ENCODE peak calls at places on chromosome 9, in five cellular contexts. One of them, this sample, is unnamed.

GRCh38 chr9:9004844-9005243 is 1205.3 kb upstream of the DMAC1 start:
- DNase-seq in ecto neural progenitor cell: no peak
- DNase-seq in M059J: no peak
- DNase-seq in erythroblast: no peak
- DNase-seq in body of pancreas: no peak
- DNase-seq in this sample: no peak

GRCh38 chr9:27634879-27635278 is 61.6 kb upstream of the C9orf72 start:
- DNase-seq in ecto neural progenitor cell: no peak
- DNase-seq in M059J: no peak
- DNase-seq in erythroblast: no peak
- DNase-seq in body of pancreas: no peak
- DNase-seq in this sample: no peak

GRCh38 chr9:77952641-77953341 is 78.8 kb downstream of the GNAQ start:
- DNase-seq in ecto neural progenitor cell: no peak
- DNase-seq in M059J: peak
- DNase-seq in erythroblast: peak
- DNase-seq in body of pancreas: no peak
- DNase-seq in this sample: peak

GRCh38 chr9:113057193-113057592 is 669 bp upstream of the ZFP37 start:
- DNase-seq in ecto neural progenitor cell: no peak
- DNase-seq in M059J: no peak
- DNase-seq in erythroblast: no peak
- DNase-seq in body of pancreas: no peak
- DNase-seq in this sample: no peak

GRCh38 chr9:98344581-98344980 is 89.1 kb upstream of the TBC1D2 start:
- DNase-seq in ecto neural progenitor cell: no peak
- DNase-seq in M059J: no peak
- DNase-seq in erythroblast: no peak
- DNase-seq in body of pancreas: no peak
- DNase-seq in this sample: no peak

GRCh38 chr9:84609779-84610178 is 59.8 kb upstream of the NTRK2 start:
- DNase-seq in ecto neural progenitor cell: no peak
- DNase-seq in M059J: no peak
- DNase-seq in erythroblast: no peak
- DNase-seq in body of pancreas: no peak
- DNase-seq in this sample: no peak

GRCh38 chr9:113480612-113481011 is 17.1 kb downstream of the RGS3 start:
- DNase-seq in ecto neural progenitor cell: no peak
- DNase-seq in M059J: no peak
- DNase-seq in erythroblast: no peak
- DNase-seq in body of pancreas: no peak
- DNase-seq in this sample: no peak

GRCh38 chr9:85742630-85742928 is 825 bp upstream of the AGTPBP1 start:
- DNase-seq in ecto neural progenitor cell: no peak
- DNase-seq in M059J: no peak
- DNase-seq in erythroblast: peak
- DNase-seq in body of pancreas: no peak
- DNase-seq in this sample: peak

GRCh38 chr9:89466451-89467277 is 31.2 kb downstream of the SEMA4D start:
- DNase-seq in ecto neural progenitor cell: no peak
- DNase-seq in M059J: no peak
- DNase-seq in erythroblast: no peak
- DNase-seq in body of pancreas: no peak
- DNase-seq in this sample: no peak

GRCh38 chr9:115109486-115109885 is 8.5 kb downstream of the TNC start:
- DNase-seq in ecto neural progenitor cell: no peak
- DNase-seq in M059J: peak
- DNase-seq in erythroblast: no peak
- DNase-seq in body of pancreas: no peak
- DNase-seq in this sample: peak

GRCh38 chr9:99948896-99949295 is 42.4 kb downstream of the STX17 start:
- DNase-seq in ecto neural progenitor cell: no peak
- DNase-seq in M059J: peak
- DNase-seq in erythroblast: no peak
- DNase-seq in body of pancreas: peak
- DNase-seq in this sample: no peak

GRCh38 chr9:23829580-23830458 is 3.8 kb upstream of the ELAVL2 start:
- DNase-seq in ecto neural progenitor cell: no peak
- DNase-seq in M059J: peak
- DNase-seq in erythroblast: peak
- DNase-seq in body of pancreas: no peak
- DNase-seq in this sample: peak

GRCh38 chr9:70971698-70972097 is 149.7 kb downstream of the TRPM3 start:
- DNase-seq in ecto neural progenitor cell: no peak
- DNase-seq in M059J: no peak
- DNase-seq in erythroblast: no peak
- DNase-seq in body of pancreas: no peak
- DNase-seq in this sample: peak

GRCh38 chr9:17219261-17219660 is 84.4 kb downstream of the CNTLN start:
- DNase-seq in ecto neural progenitor cell: no peak
- DNase-seq in M059J: no peak
- DNase-seq in erythroblast: peak
- DNase-seq in body of pancreas: no peak
- DNase-seq in this sample: peak

GRCh38 chr9:128382261-128382660 is 11.1 kb downstream of the URM1 start:
- DNase-seq in ecto neural progenitor cell: no peak
- DNase-seq in M059J: no peak
- DNase-seq in erythroblast: no peak
- DNase-seq in body of pancreas: no peak
- DNase-seq in this sample: no peak

GRCh38 chr9:71733176-71733575 is 35.1 kb downstream of the CEMIP2 start:
- DNase-seq in ecto neural progenitor cell: no peak
- DNase-seq in M059J: no peak
- DNase-seq in erythroblast: no peak
- DNase-seq in body of pancreas: no peak
- DNase-seq in this sample: no peak